ENCODE peak calls at places on chromosomes 2 and 18, in six cellular contexts. P is transverse colon, F is endodermal cell, H is heart left ventricle, S is right cardiac atrium, B is PC-9. A is an unnamed sample.
A peak's percentile ranks its signal among the peaks of the same experiment; 100 is the strongest.

GRCh38 chr2:70381235-70381634 is 79.4 kb upstream of the FAM136A start:
- DNase-seq in B (peak; percentile 82), S (no peak), F (no peak), P (no peak), H (no peak), A (no peak)

GRCh38 chr2:64371727-64372126 is 82.2 kb upstream of the LGALSL start:
- DNase-seq in H (no peak), S (no peak), B (peak; percentile 77), F (no peak), P (no peak), A (no peak)

GRCh38 chr2:69131983-69132675 is 119.2 kb downstream of the ANTXR1 start:
- DNase-seq in S (no peak), P (no peak), B (no peak), F (peak; percentile 35), H (no peak), A (no peak)

GRCh38 chr2:160836755-160837154 is 323.5 kb upstream of the TANK start:
- DNase-seq in B (peak; percentile 52), H (no peak), S (no peak), F (no peak), P (no peak), A (peak; percentile 46)

GRCh38 chr2:12605366-12605765 is 111.4 kb upstream of the TRIB2 start:
- DNase-seq in H (no peak), B (no peak), S (no peak), F (no peak), P (no peak), A (no peak)

GRCh38 chr18:37393945-37394609 is 171.5 kb downstream of the CELF4 start:
- DNase-seq in H (peak; percentile 88), S (peak; percentile 94), F (peak; percentile 97), B (no peak), P (peak; percentile 32), A (peak; percentile 67)

GRCh38 chr2:240983361-240983995 is 14.9 kb upstream of the SNED1 start:
- DNase-seq in F (peak; percentile 93), H (peak; percentile 54), S (peak; percentile 63), B (peak; percentile 51), P (peak; percentile 44), A (no peak)

GRCh38 chr18:54197747-54198411 is 26.6 kb downstream of the MBD2 start:
- DNase-seq in H (no peak), S (no peak), B (no peak), P (no peak), F (no peak), A (no peak)

GRCh38 chr2:106085441-106085911 is 108.6 kb downstream of the UXS1 start:
- DNase-seq in S (no peak), P (peak; percentile 53), H (no peak), F (no peak), B (no peak), A (no peak)

GRCh38 chr2:16408331-16409005 is 257.2 kb downstream of the CYRIA start:
- DNase-seq in F (no peak), B (no peak), H (no peak), P (no peak), S (no peak), A (peak; percentile 47)

GRCh38 chr2:176126929-176127768 is 2.4 kb upstream of the HOXD8 start:
- DNase-seq in S (no peak), F (peak; percentile 83), P (peak; percentile 79), H (no peak), B (peak; percentile 43), A (peak; percentile 75)

GRCh38 chr2:122031544-122032263 is 276.3 kb downstream of the TSN start:
- DNase-seq in F (no peak), S (peak; percentile 61), H (no peak), B (peak; percentile 28), P (no peak), A (no peak)

GRCh38 chr18:68839701-68840100 is 41.8 kb downstream of the CCDC102B start:
- DNase-seq in H (no peak), F (no peak), B (no peak), P (no peak), S (no peak), A (no peak)

GRCh38 chr18:68837665-68838390 is 39.9 kb downstream of the CCDC102B start:
- DNase-seq in F (no peak), S (no peak), P (no peak), B (no peak), H (no peak), A (no peak)

GRCh38 chr18:68833756-68834155 is 35.9 kb downstream of the CCDC102B start:
- DNase-seq in H (no peak), F (no peak), P (no peak), S (no peak), B (no peak), A (no peak)
- H3K27ac ChIP-seq in H (no peak overlapping the region), F (no peak overlapping the region), P (no peak overlapping the region), S (no peak overlapping the region), B (no peak overlapping the region), A (no peak overlapping the region)

GRCh38 chr2:33619028-33619427 is 19.9 kb upstream of the FAM98A start:
- DNase-seq in H (no peak), B (peak; percentile 29), S (no peak), P (no peak), F (no peak), A (no peak)
- H3K27ac ChIP-seq in H (no peak overlapping the region), B (no peak overlapping the region), S (no peak overlapping the region), P (no peak overlapping the region), F (no peak overlapping the region), A (no peak overlapping the region)

GRCh38 chr2:239141021-239141760 is 259.6 kb downstream of the HDAC4 start:
- DNase-seq in S (peak; percentile 39), B (no peak), F (no peak), P (no peak), H (peak; percentile 19), A (no peak)
- H3K27ac ChIP-seq in S (no peak overlapping the region), B (no peak overlapping the region), F (no peak overlapping the region), P (no peak overlapping the region), H (no peak overlapping the region), A (no peak overlapping the region)

GRCh38 chr18:58965291-58965929 is 100.7 kb downstream of the ZNF532 start:
- DNase-seq in H (no peak), B (no peak), F (peak; percentile 38), P (no peak), S (no peak), A (no peak)

GRCh38 chr18:58960946-58961722 is 96.5 kb downstream of the ZNF532 start:
- DNase-seq in S (no peak), F (peak; percentile 15), B (no peak), P (no peak), H (no peak), A (no peak)

GRCh38 chr18:58966704-58967103 is 102.0 kb downstream of the ZNF532 start:
- DNase-seq in S (no peak), F (no peak), P (no peak), B (no peak), H (no peak), A (no peak)

GRCh38 chr18:58965930-58966662 is 101.4 kb downstream of the ZNF532 start:
- DNase-seq in S (no peak), H (no peak), P (no peak), F (no peak), B (no peak), A (no peak)

DNA sequence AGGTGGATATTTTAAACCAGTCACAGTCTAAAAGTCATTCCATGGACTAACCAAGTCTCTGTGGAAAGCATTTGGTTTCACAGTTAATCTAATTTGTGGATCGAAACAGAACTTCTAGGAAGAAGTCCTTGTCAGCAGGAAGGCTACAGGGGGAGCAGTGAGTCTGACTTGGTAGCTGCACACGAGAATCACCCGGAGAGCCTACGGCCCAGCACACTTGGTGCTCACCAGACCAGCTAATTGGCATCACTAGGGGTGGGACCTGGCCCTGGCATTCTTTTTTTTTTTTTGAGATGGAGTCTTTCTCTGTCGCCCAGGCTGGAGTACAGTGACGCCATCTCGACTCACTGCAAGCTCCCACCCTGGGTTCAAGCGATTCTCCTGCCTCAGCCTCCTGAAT is 97.7 kb downstream of the ZNF532 start:
- DNase-seq in H (no peak), P (no peak), F (peak; percentile 22), S (no peak), B (no peak), A (no peak)
- H3K27ac ChIP-seq in H (no peak overlapping the region), P (no peak overlapping the region), F (no peak overlapping the region), S (no peak overlapping the region), B (no peak overlapping the region), A (no peak overlapping the region)

DNA sequence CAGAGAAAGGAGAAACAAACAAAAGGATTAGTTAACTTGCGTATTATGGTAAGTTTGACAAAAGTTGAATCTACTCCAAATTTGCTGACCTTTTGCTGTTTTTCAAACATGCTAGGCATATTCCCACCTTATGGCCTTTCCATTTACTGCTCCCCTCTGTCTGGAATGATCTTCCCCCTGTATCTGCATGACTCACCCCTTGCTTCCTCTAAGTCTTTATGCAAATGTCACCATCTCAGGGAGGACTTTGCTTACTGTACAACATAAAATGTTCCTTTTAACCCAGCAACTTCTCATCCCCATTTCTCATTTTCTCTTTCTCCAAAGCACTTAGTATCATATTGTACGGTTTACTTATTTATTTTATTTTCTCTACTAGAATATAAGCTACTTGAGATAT is 144.7 kb upstream of the ERBB4 start:
- DNase-seq in F (no peak), B (no peak), S (no peak), P (no peak), H (no peak), A (no peak)
- H3K27ac ChIP-seq in F (no peak overlapping the region), B (no peak overlapping the region), S (no peak overlapping the region), P (no peak overlapping the region), H (no peak overlapping the region), A (no peak overlapping the region)